ENCODE peak calls at places on chromosomes 16 and 17, in five cellular contexts. V is GM10248, O is amygdala, I is AG08396, Z is cardiac muscle cell. R is an unnamed sample.

GRCh38 chr16:74867281-74867849 is 92.7 kb upstream of the FA2H start:
- DNase-seq in V (no peak), O (no peak), I (no peak), Z (no peak), R (no peak)

GRCh38 chr16:85615014-85615851 is 2.1 kb downstream of the GSE1 start:
- DNase-seq in V (no peak), O (no peak), I (no peak), Z (no peak), R (no peak)

GRCh38 chr16:1785846-1786170 is 3.0 kb downstream of the NUBP2 start:
- DNase-seq in V (no peak), O (no peak), I (no peak), Z (no peak), R (no peak)

GRCh38 chr17:60094754-60095153 is 16.0 kb upstream of the HEATR6 start:
- DNase-seq in V (no peak), O (no peak), I (no peak), Z (no peak), R (no peak)

GRCh38 chr16:83967838-83968482 is at the start of gene NECAB2:
- DNase-seq in V (peak), O (peak), I (peak), Z (peak), R (no peak)

GRCh38 chr17:32943206-32943605 is 15.3 kb downstream of the TMEM98 start:
- DNase-seq in V (no peak), O (no peak), I (peak), Z (peak), R (no peak)

GRCh38 chr17:67422887-67423286 is 45.8 kb downstream of the PITPNC1 start:
- DNase-seq in V (no peak), O (no peak), I (no peak), Z (no peak), R (peak)

GRCh38 chr17:77927777-77928518 is 30.6 kb upstream of the TNRC6C start:
- DNase-seq in V (no peak), O (no peak), I (no peak), Z (no peak), R (no peak)